ENCODE peak calls at places on chromosomes 12 and 14, in five cellular contexts. G, A, I, M and H are unnamed samples.

GRCh38 chr14:35932659-35933159 is 106.6 kb downstream of the BRMS1L start:
- DNase-seq in I (no peak), G (peak), M (no peak), A (no peak), H (no peak)

GRCh38 chr12:86712425-86712843 is 456.2 kb upstream of the MGAT4C start:
- DNase-seq in G (no peak), I (no peak), A (no peak), M (peak), H (no peak)

GRCh38 chr12:73352826-73353225 is 1080.7 kb downstream of the TRHDE start:
- DNase-seq in G (no peak), I (no peak), A (no peak), M (no peak), H (no peak)

GRCh38 chr12:51368640-51369517 is 22.3 kb downstream of the GALNT6 start:
- DNase-seq in M (no peak), A (peak), G (peak), I (peak), H (peak)

GRCh38 chr12:129064201-129064881 is 211.1 kb downstream of the GLT1D1 start:
- DNase-seq in G (no peak), I (no peak), M (no peak), A (no peak), H (no peak)

GRCh38 chr14:105089746-105090492 is 24.7 kb upstream of the GPR132 start:
- DNase-seq in A (no peak), G (no peak), M (no peak), I (peak), H (no peak)

GRCh38 chr12:58487280-58488141 is 432.8 kb downstream of the LRIG3 start:
- DNase-seq in A (no peak), M (no peak), G (no peak), I (no peak), H (no peak)

GRCh38 chr14:38950676-38951075 is 152.4 kb downstream of the SEC23A start:
- DNase-seq in M (no peak), I (no peak), G (no peak), A (no peak), H (no peak)

GRCh38 chr14:54129850-54130640 is 173.4 kb upstream of the BMP4 start:
- DNase-seq in G (no peak), I (no peak), M (no peak), A (no peak), H (no peak)

GRCh38 chr14:102917469-102918211 is 4.8 kb upstream of the AMN start:
- DNase-seq in I (peak), A (no peak), G (peak), M (peak), H (no peak)

GRCh38 chr14:103625361-103626095 is 3.5 kb upstream of the KLC1 start:
- DNase-seq in M (no peak), G (no peak), A (no peak), I (peak), H (no peak)

GRCh38 chr12:5523396-5524115 is 91.6 kb downstream of the NTF3 start:
- DNase-seq in I (no peak), G (no peak), A (no peak), M (no peak), H (no peak)

GRCh38 chr12:83818888-83819287 is 1093.7 kb downstream of the SLC6A15 start:
- DNase-seq in A (no peak), M (peak), G (no peak), I (no peak), H (no peak)

GRCh38 chr14:67644428-67644827 is 24.7 kb downstream of the ARG2 start:
- DNase-seq in I (no peak), G (no peak), M (no peak), A (no peak), H (no peak)

GRCh38 chr12:4293299-4293941 is 19.9 kb downstream of the CCND2 start:
- DNase-seq in G (no peak), I (no peak), A (no peak), M (no peak), H (no peak)

GRCh38 chr12:120162763-120163162 is 31.8 kb downstream of the GCN1 start:
- DNase-seq in I (no peak), G (no peak), M (no peak), A (no peak), H (no peak)

GRCh38 chr12:57626111-57626928 is 6.7 kb downstream of the B4GALNT1 start:
- DNase-seq in M (no peak), I (no peak), A (no peak), G (no peak), H (no peak)

GRCh38 chr12:22598763-22599161 is 26.2 kb upstream of the ETNK1 start:
- DNase-seq in I (no peak), A (no peak), G (no peak), M (no peak), H (no peak)

GRCh38 chr12:58819945-58820344 is 100.4 kb downstream of the LRIG3 start:
- DNase-seq in I (no peak), A (no peak), G (no peak), M (no peak), H (no peak)

GRCh38 chr14:103121846-103122577 is 1.2 kb upstream of the TNFAIP2 start:
- DNase-seq in A (no peak), I (peak), M (peak), G (no peak), H (no peak)

GRCh38 chr14:72909163-72909562 is 15.3 kb upstream of the DPF3 start:
- DNase-seq in I (no peak), G (no peak), A (no peak), M (no peak), H (no peak)

GRCh38 chr12:72540811-72541210 is 268.6 kb downstream of the TRHDE start:
- DNase-seq in I (no peak), A (no peak), G (no peak), M (no peak), H (no peak)

GRCh38 chr14:91888641-91889476 is 21.5 kb upstream of the TC2N start:
- DNase-seq in I (no peak), A (no peak), G (no peak), M (no peak), H (no peak)

GRCh38 chr14:69713127-69713800 is 53.7 kb upstream of the SRSF5 start:
- DNase-seq in I (peak), G (no peak), M (no peak), A (no peak), H (no peak)

GRCh38 chr12:123571343-123571813 is 13.0 kb upstream of the TMED2 start:
- DNase-seq in A (no peak), I (peak), M (peak), G (no peak), H (no peak)

GRCh38 chr12:127579446-127579845 is 687.5 kb upstream of the TMEM132C start:
- DNase-seq in A (no peak), G (no peak), M (no peak), I (no peak), H (no peak)

GRCh38 chr12:121803861-121804416 is at the start of gene SETD1B:
- DNase-seq in I (peak), A (no peak), G (no peak), M (peak), H (no peak)

GRCh38 chr12:67766370-67766769 is 117.8 kb downstream of the DYRK2 start:
- DNase-seq in M (peak), I (peak), G (no peak), A (no peak), H (no peak)

GRCh38 chr14:104723651-104724406 is at the start of gene ADSS1:
- DNase-seq in M (peak), A (no peak), G (peak), I (peak), H (no peak)

GRCh38 chr12:123807670-123808069 is 45.6 kb downstream of the DNAH10 start:
- DNase-seq in A (no peak), G (no peak), M (no peak), I (no peak), H (no peak)